ENCODE peak calls at places on chromosome 14, in eight cellular contexts. J is AG09319; X is lung; I is midbrain; Q is astrocyte; G is endothelial cell; S is CD8-positive, alpha-beta memory T cell; V is tibial nerve. D is an unnamed sample.

GRCh38 chr14:101002738-101003137 is 99.2 kb upstream of the RTL1 start:
- DNase-seq in V (no peak), G (no peak), J (no peak), X (no peak), Q (no peak), S (no peak), I (no peak), D (no peak)

GRCh38 chr14:67532998-67533753 is at the start of gene PLEKHH1:
- DNase-seq in X (peak), S (peak), I (peak), Q (peak), J (peak), V (peak), G (peak), D (peak)

GRCh38 chr14:75303415-75303814 is 24.8 kb downstream of the FOS start:
- DNase-seq in J (no peak), X (no peak), I (peak), G (peak), S (peak), V (peak), Q (peak), D (peak)

GRCh38 chr14:102922490-102923200 is at the start of gene AMN:
- DNase-seq in V (no peak), I (no peak), S (no peak), X (no peak), Q (no peak), G (no peak), J (no peak), D (no peak)

GRCh38 chr14:66650491-66650911 is 142.6 kb downstream of the GPHN start:
- DNase-seq in I (no peak), V (no peak), X (no peak), J (no peak), G (no peak), S (no peak), Q (no peak), D (no peak)

GRCh38 chr14:22509751-22510300 is 79.2 kb downstream of the DAD1 start:
- DNase-seq in J (no peak), Q (no peak), G (no peak), X (no peak), S (peak), V (no peak), I (no peak), D (no peak)

GRCh38 chr14:22397338-22397737 is 191.7 kb downstream of the DAD1 start:
- DNase-seq in G (no peak), S (no peak), I (no peak), J (no peak), V (no peak), X (no peak), Q (no peak), D (no peak)

GRCh38 chr14:104892517-104893434 is 27.7 kb downstream of the CEP170B start:
- DNase-seq in V (no peak), G (peak), J (no peak), I (no peak), S (no peak), X (no peak), Q (no peak), D (no peak)

GRCh38 chr14:23252006-23252405 is 14.3 kb downstream of the RNF212B start:
- DNase-seq in X (no peak), V (no peak), G (no peak), S (no peak), I (no peak), J (no peak), Q (no peak), D (no peak)

D was measured in dorsolateral prefrontal cortex.